ENCODE peak calls at places on chromosomes 2 and 18, in eight cellular contexts. One of them, this sample, is unnamed.

GRCh38 chr18:76567835-76568445 is 72.9 kb upstream of the ZNF516 start:
- DNase-seq in activated naive CD4-positive, alpha-beta T cell treated with anti-CD3 and anti-CD28 coated beads for 36 hours: no peak
- DNase-seq in AG04449: no peak
- DNase-seq in HFF-Myc: no peak
- DNase-seq in adrenal gland: no peak
- DNase-seq in HT1080: no peak
- DNase-seq in gastrocnemius medialis: no peak
- DNase-seq in right cardiac atrium: no peak
- DNase-seq in this sample: no peak

GRCh38 chr18:50896093-50896492 is 17.2 kb downstream of the ME2 start:
- DNase-seq in activated naive CD4-positive, alpha-beta T cell treated with anti-CD3 and anti-CD28 coated beads for 36 hours: no peak
- DNase-seq in AG04449: no peak
- DNase-seq in HFF-Myc: no peak
- DNase-seq in adrenal gland: no peak
- DNase-seq in HT1080: no peak
- DNase-seq in gastrocnemius medialis: no peak
- DNase-seq in right cardiac atrium: no peak
- DNase-seq in this sample: no peak

GRCh38 chr18:3424280-3424890 is 25.6 kb upstream of the TGIF1 start:
- DNase-seq in activated naive CD4-positive, alpha-beta T cell treated with anti-CD3 and anti-CD28 coated beads for 36 hours: no peak
- DNase-seq in AG04449: no peak
- DNase-seq in HFF-Myc: no peak
- DNase-seq in adrenal gland: no peak
- DNase-seq in HT1080: no peak
- DNase-seq in gastrocnemius medialis: no peak
- DNase-seq in right cardiac atrium: no peak
- DNase-seq in this sample: no peak

GRCh38 chr2:105969552-105969951 is 224.5 kb downstream of the UXS1 start:
- DNase-seq in activated naive CD4-positive, alpha-beta T cell treated with anti-CD3 and anti-CD28 coated beads for 36 hours: peak
- DNase-seq in AG04449: no peak
- DNase-seq in HFF-Myc: no peak
- DNase-seq in adrenal gland: no peak
- DNase-seq in HT1080: peak
- DNase-seq in gastrocnemius medialis: no peak
- DNase-seq in right cardiac atrium: no peak
- DNase-seq in this sample: no peak

GRCh38 chr2:97664636-97664970 is 759 bp upstream of the ACTR1B start:
- DNase-seq in activated naive CD4-positive, alpha-beta T cell treated with anti-CD3 and anti-CD28 coated beads for 36 hours: peak
- DNase-seq in AG04449: no peak
- DNase-seq in HFF-Myc: no peak
- DNase-seq in adrenal gland: no peak
- DNase-seq in HT1080: no peak
- DNase-seq in gastrocnemius medialis: no peak
- DNase-seq in right cardiac atrium: peak
- DNase-seq in this sample: no peak

GRCh38 chr18:9542924-9543323 is 67.6 kb downstream of the RALBP1 start:
- DNase-seq in activated naive CD4-positive, alpha-beta T cell treated with anti-CD3 and anti-CD28 coated beads for 36 hours: no peak
- DNase-seq in AG04449: no peak
- DNase-seq in HFF-Myc: no peak
- DNase-seq in adrenal gland: no peak
- DNase-seq in HT1080: no peak
- DNase-seq in gastrocnemius medialis: no peak
- DNase-seq in right cardiac atrium: no peak
- DNase-seq in this sample: no peak

GRCh38 chr18:47801817-47802216 is 128.6 kb downstream of the SMAD2 start:
- DNase-seq in activated naive CD4-positive, alpha-beta T cell treated with anti-CD3 and anti-CD28 coated beads for 36 hours: no peak
- DNase-seq in AG04449: no peak
- DNase-seq in HFF-Myc: no peak
- DNase-seq in adrenal gland: no peak
- DNase-seq in HT1080: no peak
- DNase-seq in gastrocnemius medialis: no peak
- DNase-seq in right cardiac atrium: no peak
- DNase-seq in this sample: no peak

GRCh38 chr18:26574958-26575864 is 26.9 kb upstream of the KCTD1 start:
- DNase-seq in activated naive CD4-positive, alpha-beta T cell treated with anti-CD3 and anti-CD28 coated beads for 36 hours: peak
- DNase-seq in AG04449: peak
- DNase-seq in HFF-Myc: peak
- DNase-seq in adrenal gland: peak
- DNase-seq in HT1080: peak
- DNase-seq in gastrocnemius medialis: peak
- DNase-seq in right cardiac atrium: peak
- DNase-seq in this sample: peak

GRCh38 chr2:121698318-121698930 is 38.3 kb downstream of the NIFK start:
- DNase-seq in activated naive CD4-positive, alpha-beta T cell treated with anti-CD3 and anti-CD28 coated beads for 36 hours: no peak
- DNase-seq in AG04449: no peak
- DNase-seq in HFF-Myc: no peak
- DNase-seq in adrenal gland: no peak
- DNase-seq in HT1080: no peak
- DNase-seq in gastrocnemius medialis: no peak
- DNase-seq in right cardiac atrium: no peak
- DNase-seq in this sample: no peak

GRCh38 chr2:100707016-100707947 is 112.7 kb upstream of the NPAS2 start:
- DNase-seq in activated naive CD4-positive, alpha-beta T cell treated with anti-CD3 and anti-CD28 coated beads for 36 hours: peak
- DNase-seq in AG04449: no peak
- DNase-seq in HFF-Myc: no peak
- DNase-seq in adrenal gland: no peak
- DNase-seq in HT1080: no peak
- DNase-seq in gastrocnemius medialis: no peak
- DNase-seq in right cardiac atrium: no peak
- DNase-seq in this sample: no peak

GRCh38 chr18:57035590-57035989 is 111.3 kb upstream of the BOD1L2 start:
- DNase-seq in activated naive CD4-positive, alpha-beta T cell treated with anti-CD3 and anti-CD28 coated beads for 36 hours: no peak
- DNase-seq in AG04449: no peak
- DNase-seq in HFF-Myc: no peak
- DNase-seq in adrenal gland: no peak
- DNase-seq in HT1080: no peak
- DNase-seq in gastrocnemius medialis: no peak
- DNase-seq in right cardiac atrium: no peak
- DNase-seq in this sample: no peak

GRCh38 chr2:144595279-144595678 is 75.4 kb upstream of the ZEB2 start:
- DNase-seq in activated naive CD4-positive, alpha-beta T cell treated with anti-CD3 and anti-CD28 coated beads for 36 hours: no peak
- DNase-seq in AG04449: no peak
- DNase-seq in HFF-Myc: no peak
- DNase-seq in adrenal gland: no peak
- DNase-seq in HT1080: no peak
- DNase-seq in gastrocnemius medialis: no peak
- DNase-seq in right cardiac atrium: no peak
- DNase-seq in this sample: no peak

GRCh38 chr2:96642564-96643350 is at the start of gene FER1L5:
- DNase-seq in activated naive CD4-positive, alpha-beta T cell treated with anti-CD3 and anti-CD28 coated beads for 36 hours: no peak
- DNase-seq in AG04449: no peak
- DNase-seq in HFF-Myc: no peak
- DNase-seq in adrenal gland: no peak
- DNase-seq in HT1080: no peak
- DNase-seq in gastrocnemius medialis: no peak
- DNase-seq in right cardiac atrium: peak
- DNase-seq in this sample: peak

GRCh38 chr2:41972819-41973218 is 75.0 kb upstream of the PKDCC start:
- DNase-seq in activated naive CD4-positive, alpha-beta T cell treated with anti-CD3 and anti-CD28 coated beads for 36 hours: no peak
- DNase-seq in AG04449: no peak
- DNase-seq in HFF-Myc: no peak
- DNase-seq in adrenal gland: no peak
- DNase-seq in HT1080: no peak
- DNase-seq in gastrocnemius medialis: no peak
- DNase-seq in right cardiac atrium: no peak
- DNase-seq in this sample: no peak

GRCh38 chr2:30164131-30164925 is 17.5 kb downstream of the YPEL5 start:
- DNase-seq in activated naive CD4-positive, alpha-beta T cell treated with anti-CD3 and anti-CD28 coated beads for 36 hours: no peak
- DNase-seq in AG04449: no peak
- DNase-seq in HFF-Myc: no peak
- DNase-seq in adrenal gland: no peak
- DNase-seq in HT1080: no peak
- DNase-seq in gastrocnemius medialis: no peak
- DNase-seq in right cardiac atrium: no peak
- DNase-seq in this sample: no peak

GRCh38 chr2:69989017-69989416 is 27.6 kb upstream of the ASPRV1 start:
- DNase-seq in activated naive CD4-positive, alpha-beta T cell treated with anti-CD3 and anti-CD28 coated beads for 36 hours: no peak
- DNase-seq in AG04449: no peak
- DNase-seq in HFF-Myc: no peak
- DNase-seq in adrenal gland: no peak
- DNase-seq in HT1080: no peak
- DNase-seq in gastrocnemius medialis: peak
- DNase-seq in right cardiac atrium: no peak
- DNase-seq in this sample: no peak

GRCh38 chr2:38709515-38710194 is 41.5 kb downstream of the SRSF7 start:
- DNase-seq in activated naive CD4-positive, alpha-beta T cell treated with anti-CD3 and anti-CD28 coated beads for 36 hours: peak
- DNase-seq in AG04449: no peak
- DNase-seq in HFF-Myc: no peak
- DNase-seq in adrenal gland: no peak
- DNase-seq in HT1080: no peak
- DNase-seq in gastrocnemius medialis: no peak
- DNase-seq in right cardiac atrium: no peak
- DNase-seq in this sample: no peak

GRCh38 chr18:23135679-23136325 is 517 bp downstream of the CABLES1 start:
- DNase-seq in activated naive CD4-positive, alpha-beta T cell treated with anti-CD3 and anti-CD28 coated beads for 36 hours: peak
- DNase-seq in AG04449: no peak
- DNase-seq in HFF-Myc: no peak
- DNase-seq in adrenal gland: no peak
- DNase-seq in HT1080: no peak
- DNase-seq in gastrocnemius medialis: no peak
- DNase-seq in right cardiac atrium: peak
- DNase-seq in this sample: peak

GRCh38 chr18:73408434-73408833 is 540.6 kb upstream of the NETO1 start:
- DNase-seq in activated naive CD4-positive, alpha-beta T cell treated with anti-CD3 and anti-CD28 coated beads for 36 hours: no peak
- DNase-seq in AG04449: no peak
- DNase-seq in HFF-Myc: no peak
- DNase-seq in adrenal gland: no peak
- DNase-seq in HT1080: no peak
- DNase-seq in gastrocnemius medialis: no peak
- DNase-seq in right cardiac atrium: no peak
- DNase-seq in this sample: no peak

GRCh38 chr2:170824526-170825015 is 7.9 kb downstream of the GAD1 start:
- DNase-seq in activated naive CD4-positive, alpha-beta T cell treated with anti-CD3 and anti-CD28 coated beads for 36 hours: no peak
- DNase-seq in AG04449: no peak
- DNase-seq in HFF-Myc: no peak
- DNase-seq in adrenal gland: peak
- DNase-seq in HT1080: no peak
- DNase-seq in gastrocnemius medialis: no peak
- DNase-seq in right cardiac atrium: no peak
- DNase-seq in this sample: no peak

GRCh38 chr2:48587560-48587959 is 30.1 kb upstream of the GTF2A1L start:
- DNase-seq in activated naive CD4-positive, alpha-beta T cell treated with anti-CD3 and anti-CD28 coated beads for 36 hours: no peak
- DNase-seq in AG04449: no peak
- DNase-seq in HFF-Myc: no peak
- DNase-seq in adrenal gland: no peak
- DNase-seq in HT1080: no peak
- DNase-seq in gastrocnemius medialis: no peak
- DNase-seq in right cardiac atrium: no peak
- DNase-seq in this sample: no peak

GRCh38 chr2:219244789-219245147 is 476 bp downstream of the GLB1L start:
- DNase-seq in activated naive CD4-positive, alpha-beta T cell treated with anti-CD3 and anti-CD28 coated beads for 36 hours: no peak
- DNase-seq in AG04449: no peak
- DNase-seq in HFF-Myc: no peak
- DNase-seq in adrenal gland: no peak
- DNase-seq in HT1080: no peak
- DNase-seq in gastrocnemius medialis: no peak
- DNase-seq in right cardiac atrium: no peak
- DNase-seq in this sample: no peak

GRCh38 chr2:114068438-114068837 is 178.5 kb downstream of the ACTR3 start:
- DNase-seq in activated naive CD4-positive, alpha-beta T cell treated with anti-CD3 and anti-CD28 coated beads for 36 hours: peak
- DNase-seq in AG04449: no peak
- DNase-seq in HFF-Myc: no peak
- DNase-seq in adrenal gland: no peak
- DNase-seq in HT1080: peak
- DNase-seq in gastrocnemius medialis: no peak
- DNase-seq in right cardiac atrium: no peak
- DNase-seq in this sample: no peak

This sample was measured in ovary.